ENCODE peak calls at places on chromosomes 3 and 15, in ten cellular contexts. U is mammary epithelial cell; P is psoas muscle; C is dorsolateral prefrontal cortex; Z is A549; M is HepG2; I is stomach; N is testis; L is CD4-positive, alpha-beta memory T cell; O is right cardiac atrium. Q is an unnamed sample.

GRCh38 chr15:95522533-95522932 is 808.0 kb upstream of the NR2F2 start:
- DNase-seq in U (no peak), P (no peak), C (no peak), Z (no peak), M (no peak), I (no peak), N (no peak), L (no peak), O (no peak), Q (no peak)

GRCh38 chr3:172524611-172525010 is 1.4 kb upstream of the TNFSF10 start:
- DNase-seq in U (no peak), P (no peak), C (no peak), Z (no peak), M (no peak), I (no peak), N (no peak), L (no peak), O (no peak), Q (no peak)

GRCh38 chr3:18988619-18989229 is 159.6 kb upstream of the KCNH8 start:
- DNase-seq in U (peak; percentile 8), P (no peak), C (no peak), Z (peak; percentile 38), M (peak; percentile 12), I (no peak), N (no peak), L (no peak), O (no peak), Q (peak; percentile 34)

GRCh38 chr3:164365242-164365641 is 713.1 kb downstream of the SI start:
- DNase-seq in U (no peak), P (no peak), C (no peak), Z (no peak), M (no peak), I (no peak), N (no peak), L (no peak), O (no peak), Q (no peak)

GRCh38 chr3:166125179-166125578 is 288.0 kb upstream of the BCHE start:
- DNase-seq in U (no peak), P (no peak), C (no peak), Z (no peak), M (peak; percentile 2), I (no peak), N (no peak), L (no peak), O (no peak), Q (no peak)

GRCh38 chr15:61011576-61012336 is 217.3 kb downstream of the RORA start:
- DNase-seq in U (no peak), P (no peak), C (no peak), Z (no peak), M (no peak), I (no peak), N (no peak), L (no peak), O (no peak), Q (no peak)

GRCh38 chr15:48449734-48450133 is 118.5 kb downstream of the DUT start:
- DNase-seq in U (no peak), P (no peak), C (no peak), Z (no peak), M (no peak), I (no peak), N (no peak), L (no peak), O (no peak), Q (no peak)

GRCh38 chr3:184717608-184717995 is 5.7 kb upstream of the MAGEF1 start:
- DNase-seq in U (no peak), P (no peak), C (no peak), Z (no peak), M (no peak), I (no peak), N (no peak), L (no peak), O (no peak), Q (peak; percentile 42)

GRCh38 chr3:24160424-24160823 is 215.3 kb downstream of the NR1D2 start:
- DNase-seq in U (no peak), P (no peak), C (no peak), Z (no peak), M (no peak), I (no peak), N (no peak), L (no peak), O (no peak), Q (peak; percentile 63)

GRCh38 chr15:98743177-98743576 is 94.8 kb downstream of the IGF1R start:
- DNase-seq in U (peak; percentile 84), P (no peak), C (no peak), Z (no peak), M (no peak), I (no peak), N (no peak), L (no peak), O (no peak), Q (no peak)

GRCh38 chr3:38645601-38646000 is 3.9 kb downstream of the SCN5A start:
- DNase-seq in U (no peak), P (no peak), C (no peak), Z (no peak), M (no peak), I (no peak), N (no peak), L (no peak), O (no peak), Q (no peak)
- H3K27ac ChIP-seq in U (no peak overlapping the region), P (no peak overlapping the region), C (no peak overlapping the region), Z (no peak overlapping the region), M (no peak overlapping the region), I (no peak overlapping the region), N (no peak overlapping the region), L (no peak overlapping the region), O (peak overlapping the region; percentile 79), Q (no peak overlapping the region)

DNA sequence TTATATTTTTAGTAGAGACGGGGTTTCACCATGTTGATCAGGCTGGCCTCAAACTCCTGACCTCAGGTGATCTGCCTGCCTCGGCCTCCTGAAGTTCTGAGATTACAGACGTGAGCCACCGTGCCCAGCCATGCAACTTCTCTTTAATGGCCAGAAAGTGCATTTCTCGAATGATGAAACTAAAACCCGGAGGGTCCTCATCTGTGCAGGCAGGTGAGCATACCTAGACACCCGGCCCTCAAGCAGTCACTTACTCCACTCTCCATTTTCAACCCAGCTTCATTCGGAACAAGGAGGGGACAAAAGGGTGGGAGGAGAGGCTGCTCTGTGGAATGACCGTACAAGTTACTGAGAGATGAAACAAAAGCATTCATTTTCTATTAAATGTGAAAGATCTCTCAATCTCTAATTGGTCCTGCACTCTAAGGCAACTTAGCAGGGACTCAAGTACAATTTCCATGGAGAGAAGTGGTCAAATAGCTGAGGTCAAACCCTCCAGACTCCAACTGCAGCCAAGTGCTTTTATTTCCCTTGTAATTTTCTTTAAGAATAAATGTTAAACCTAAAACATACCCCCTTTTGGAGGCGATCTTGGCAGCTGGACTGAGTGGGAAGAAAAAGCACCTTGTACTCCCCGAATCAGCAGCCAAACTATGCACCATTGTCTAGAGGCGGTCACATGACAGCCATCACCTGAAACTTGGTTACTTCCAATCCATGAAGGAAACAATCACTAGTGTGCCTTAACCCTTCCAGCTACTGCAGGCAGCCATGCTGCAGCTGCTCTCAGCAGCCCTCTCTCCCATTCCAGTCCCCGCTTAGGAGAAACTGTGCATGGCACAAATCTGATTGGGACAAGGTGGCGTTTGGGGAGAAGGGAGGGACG is 62.2 kb downstream of the VGLL4 start:
- DNase-seq in U (peak; percentile 50), P (no peak), C (no peak), Z (no peak), M (no peak), I (no peak), N (peak; percentile 66), L (no peak), O (no peak), Q (peak; percentile 68)
- H3K27ac ChIP-seq in U (peak overlapping the region; percentile 31), P (peak overlapping the region; percentile 58), C (peak overlapping the region; percentile 95), Z (no peak overlapping the region), M (no peak overlapping the region), I (peak overlapping the region; percentile 80), N (peak overlapping the region; percentile 21), L (no peak overlapping the region), O (peak overlapping the region; percentile 74), Q (peak overlapping the region; percentile 65)

GRCh38 chr15:62853833-62854210 is 188.7 kb upstream of the TPM1 start:
- DNase-seq in U (peak; percentile 45), P (no peak), C (no peak), Z (no peak), M (peak; percentile 12), I (no peak), N (no peak), L (no peak), O (no peak), Q (no peak)
- H3K27ac ChIP-seq in U (no peak overlapping the region), P (no peak overlapping the region), C (no peak overlapping the region), Z (peak overlapping the region; percentile 91), M (no peak overlapping the region), I (no peak overlapping the region), N (no peak overlapping the region), L (no peak overlapping the region), O (no peak overlapping the region), Q (no peak overlapping the region)

GRCh38 chr3:27653803-27654558 is 68.1 kb downstream of the EOMES start:
- DNase-seq in U (no peak), P (no peak), C (no peak), Z (no peak), M (no peak), I (no peak), N (no peak), L (no peak), O (no peak), Q (no peak)
- H3K27ac ChIP-seq in U (no peak overlapping the region), P (no peak overlapping the region), C (no peak overlapping the region), Z (no peak overlapping the region), M (no peak overlapping the region), I (no peak overlapping the region), N (no peak overlapping the region), L (no peak overlapping the region), O (no peak overlapping the region), Q (no peak overlapping the region)

DNA sequence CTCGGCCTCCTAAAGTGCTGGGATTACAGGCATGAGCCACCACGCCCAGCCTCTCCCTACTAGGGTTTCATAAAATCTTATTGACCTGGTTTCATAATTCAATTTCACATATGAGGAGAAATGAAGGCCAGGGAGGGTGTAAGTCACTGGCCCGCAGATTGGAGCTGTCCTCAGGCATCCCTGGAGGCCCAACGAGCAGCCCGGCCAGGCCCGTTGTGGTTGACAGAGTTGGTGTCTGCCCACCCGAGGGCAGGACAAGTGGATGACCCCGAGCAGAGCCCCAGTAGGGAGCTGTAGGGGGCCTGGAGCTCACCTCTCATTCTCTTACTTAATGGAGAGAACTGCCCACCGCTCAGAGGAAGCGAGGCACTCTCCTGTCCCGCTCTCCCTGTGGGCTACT is 78.9 kb downstream of the CPN2 start:
- DNase-seq in U (no peak), P (no peak), C (no peak), Z (no peak), M (no peak), I (no peak), N (peak; percentile 12), L (no peak), O (no peak), Q (no peak)
- H3K27ac ChIP-seq in U (no peak overlapping the region), P (no peak overlapping the region), C (peak overlapping the region; percentile 92), Z (no peak overlapping the region), M (no peak overlapping the region), I (peak overlapping the region; percentile 68), N (peak overlapping the region; percentile 64), L (no peak overlapping the region), O (peak overlapping the region; percentile 71), Q (no peak overlapping the region)

GRCh38 chr3:12478326-12478725 is 6.0 kb upstream of the TSEN2 start:
- DNase-seq in U (no peak), P (no peak), C (no peak), Z (no peak), M (no peak), I (no peak), N (no peak), L (no peak), O (no peak), Q (no peak)
- H3K27ac ChIP-seq in U (no peak overlapping the region), P (no peak overlapping the region), C (no peak overlapping the region), Z (peak overlapping the region; percentile 17), M (no peak overlapping the region), I (peak overlapping the region; percentile 55), N (no peak overlapping the region), L (no peak overlapping the region), O (no peak overlapping the region), Q (no peak overlapping the region)

Q was measured in SJCRH30.